ENCODE peak calls at places on chromosomes 1 and 21, in four cellular contexts. One of them, this sample, is unnamed.

GRCh38 chr1:206803221-206803730 is 31.0 kb upstream of the IL10 start:
- DNase-seq in IMR-90: no peak
- DNase-seq in mesendoderm: peak
- DNase-seq in H1: no peak
- DNase-seq in this sample: no peak

GRCh38 chr1:227131193-227131592 is 187.1 kb downstream of the CDC42BPA start:
- DNase-seq in IMR-90: peak
- DNase-seq in mesendoderm: peak
- DNase-seq in H1: no peak
- DNase-seq in this sample: no peak

GRCh38 chr1:100347009-100347966 is 5.0 kb upstream of the CDC14A start:
- DNase-seq in IMR-90: peak
- DNase-seq in mesendoderm: no peak
- DNase-seq in H1: no peak
- DNase-seq in this sample: no peak

GRCh38 chr1:171251042-171251740 is 2.9 kb downstream of the FMO1 start:
- DNase-seq in IMR-90: peak
- DNase-seq in mesendoderm: peak
- DNase-seq in H1: no peak
- DNase-seq in this sample: peak

GRCh38 chr1:98086156-98086555 is 165.3 kb upstream of the DPYD start:
- DNase-seq in IMR-90: peak
- DNase-seq in mesendoderm: peak
- DNase-seq in H1: no peak
- DNase-seq in this sample: no peak

GRCh38 chr1:11650331-11650991 is 3.8 kb downstream of the FBXO2 start:
- DNase-seq in IMR-90: peak
- DNase-seq in mesendoderm: peak
- DNase-seq in H1: no peak
- DNase-seq in this sample: peak

GRCh38 chr1:77888071-77888428 is 374 bp upstream of the NEXN start:
- DNase-seq in IMR-90: peak
- DNase-seq in mesendoderm: no peak
- DNase-seq in H1: no peak
- DNase-seq in this sample: no peak

GRCh38 chr1:48066951-48067350 is 69.8 kb upstream of the TRABD2B start:
- DNase-seq in IMR-90: no peak
- DNase-seq in mesendoderm: no peak
- DNase-seq in H1: no peak
- DNase-seq in this sample: no peak

GRCh38 chr1:89686520-89686919 is 53.6 kb downstream of the LRRC8C start:
- DNase-seq in IMR-90: no peak
- DNase-seq in mesendoderm: no peak
- DNase-seq in H1: no peak
- DNase-seq in this sample: no peak

GRCh38 chr1:245552331-245552730 is 397.5 kb downstream of the KIF26B start:
- DNase-seq in IMR-90: no peak
- DNase-seq in mesendoderm: no peak
- DNase-seq in H1: no peak
- DNase-seq in this sample: no peak

GRCh38 chr1:19662313-19662712 is 2.4 kb upstream of the HTR6 start:
- DNase-seq in IMR-90: no peak
- DNase-seq in mesendoderm: no peak
- DNase-seq in H1: no peak
- DNase-seq in this sample: no peak

GRCh38 chr21:25898671-25899070 is 163.9 kb downstream of the GABPA start:
- DNase-seq in IMR-90: no peak
- DNase-seq in mesendoderm: peak
- DNase-seq in H1: no peak
- DNase-seq in this sample: no peak

GRCh38 chr1:21522525-21523038 is 13.4 kb downstream of the ALPL start:
- DNase-seq in IMR-90: no peak
- DNase-seq in mesendoderm: no peak
- DNase-seq in H1: no peak
- DNase-seq in this sample: no peak

GRCh38 chr1:199010933-199011332 is 372.1 kb downstream of the PTPRC start:
- DNase-seq in IMR-90: peak
- DNase-seq in mesendoderm: no peak
- DNase-seq in H1: no peak
- DNase-seq in this sample: no peak

GRCh38 chr1:119308806-119309205 is 59.8 kb upstream of the HAO2 start:
- DNase-seq in IMR-90: no peak
- DNase-seq in mesendoderm: no peak
- DNase-seq in H1: no peak
- DNase-seq in this sample: no peak

GRCh38 chr21:25708467-25709065 is 26.1 kb downstream of the ATP5PF start:
- DNase-seq in IMR-90: peak
- DNase-seq in mesendoderm: peak
- DNase-seq in H1: no peak
- DNase-seq in this sample: no peak

GRCh38 chr1:17729909-17730308 is 25.2 kb upstream of the ACTL8 start:
- DNase-seq in IMR-90: no peak
- DNase-seq in mesendoderm: no peak
- DNase-seq in H1: no peak
- DNase-seq in this sample: no peak

GRCh38 chr1:17731460-17731859 is 23.7 kb upstream of the ACTL8 start:
- DNase-seq in IMR-90: peak
- DNase-seq in mesendoderm: no peak
- DNase-seq in H1: no peak
- DNase-seq in this sample: no peak

GRCh38 chr1:17728123-17728522 is 27.0 kb upstream of the ACTL8 start:
- DNase-seq in IMR-90: no peak
- DNase-seq in mesendoderm: no peak
- DNase-seq in H1: no peak
- DNase-seq in this sample: no peak

GRCh38 chr1:17732475-17732874 is 22.7 kb upstream of the ACTL8 start:
- DNase-seq in IMR-90: peak
- DNase-seq in mesendoderm: no peak
- DNase-seq in H1: no peak
- DNase-seq in this sample: no peak

GRCh38 chr1:17729248-17729647 is 25.9 kb upstream of the ACTL8 start:
- DNase-seq in IMR-90: no peak
- DNase-seq in mesendoderm: no peak
- DNase-seq in H1: no peak
- DNase-seq in this sample: no peak
- H3K56ac ChIP-seq in IMR-90: no peak
- H3K56ac ChIP-seq in mesendoderm: no peak
- H3K56ac ChIP-seq in H1: no peak
- H3K56ac ChIP-seq in this sample: no peak

GRCh38 chr1:40017951-40018575 is 22.5 kb upstream of the CAP1 start:
- DNase-seq in IMR-90: no peak
- DNase-seq in mesendoderm: peak
- DNase-seq in H1: no peak
- DNase-seq in this sample: peak

GRCh38 chr1:40011198-40011597 is 29.3 kb upstream of the CAP1 start:
- DNase-seq in IMR-90: no peak
- DNase-seq in mesendoderm: no peak
- DNase-seq in H1: no peak
- DNase-seq in this sample: no peak

GRCh38 chr1:40020447-40021085 is 20.0 kb upstream of the CAP1 start:
- DNase-seq in IMR-90: peak
- DNase-seq in mesendoderm: no peak
- DNase-seq in H1: no peak
- DNase-seq in this sample: no peak

GRCh38 chr1:40014253-40014706 is 26.2 kb upstream of the CAP1 start:
- DNase-seq in IMR-90: peak
- DNase-seq in mesendoderm: no peak
- DNase-seq in H1: no peak
- DNase-seq in this sample: no peak

DNA sequence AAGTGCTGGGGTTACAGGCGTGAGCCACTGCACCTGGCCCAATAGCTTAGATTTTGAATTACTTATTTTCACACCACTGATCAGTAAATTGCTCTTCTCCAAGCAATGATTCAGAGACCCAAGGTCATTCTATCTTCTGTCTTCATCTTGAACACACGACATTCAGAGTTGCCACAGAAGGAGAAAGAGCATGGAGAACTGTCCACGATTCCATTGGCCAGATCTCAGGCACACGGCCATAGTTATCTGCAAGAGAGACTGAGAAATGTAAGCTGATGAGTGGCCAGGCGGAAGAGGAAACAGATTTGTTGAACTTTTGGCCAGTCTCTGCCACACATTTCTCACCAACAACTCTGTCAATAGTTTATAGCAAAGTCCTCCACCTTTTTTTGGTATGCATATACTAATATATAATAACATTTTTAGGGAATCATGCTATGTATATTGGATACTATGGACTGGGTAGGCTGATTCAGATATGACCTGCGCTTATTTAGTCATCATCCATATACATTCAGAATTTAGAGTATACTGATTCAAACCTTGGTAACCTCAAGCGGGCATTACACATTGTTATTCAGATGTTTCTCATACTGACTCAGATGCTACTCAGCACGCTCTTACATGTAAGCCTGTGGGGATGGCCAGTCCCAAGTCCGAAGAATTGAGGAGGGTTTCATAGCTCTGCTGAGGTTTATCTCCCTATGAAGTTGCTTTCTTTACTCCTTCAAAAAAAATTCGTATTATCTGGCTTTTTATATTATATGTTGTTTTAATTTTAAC is 25.5 kb upstream of the CAP1 start:
- DNase-seq in IMR-90: peak
- DNase-seq in mesendoderm: no peak
- DNase-seq in H1: no peak
- DNase-seq in this sample: no peak
- H3K56ac ChIP-seq in IMR-90: peak
- H3K56ac ChIP-seq in mesendoderm: no peak
- H3K56ac ChIP-seq in H1: no peak
- H3K56ac ChIP-seq in this sample: no peak

GRCh38 chr1:115118086-115118485 is 28.8 kb upstream of the TSPAN2 start:
- DNase-seq in IMR-90: no peak
- DNase-seq in mesendoderm: peak
- DNase-seq in H1: no peak
- DNase-seq in this sample: no peak

GRCh38 chr1:115121793-115122192 is 32.5 kb upstream of the TSPAN2 start:
- DNase-seq in IMR-90: no peak
- DNase-seq in mesendoderm: no peak
- DNase-seq in H1: no peak
- DNase-seq in this sample: no peak

GRCh38 chr1:115118596-115118995 is 29.3 kb upstream of the TSPAN2 start:
- DNase-seq in IMR-90: no peak
- DNase-seq in mesendoderm: no peak
- DNase-seq in H1: no peak
- DNase-seq in this sample: no peak

GRCh38 chr1:115127539-115127938 is 38.2 kb upstream of the TSPAN2 start:
- DNase-seq in IMR-90: no peak
- DNase-seq in mesendoderm: no peak
- DNase-seq in H1: no peak
- DNase-seq in this sample: no peak

DNA sequence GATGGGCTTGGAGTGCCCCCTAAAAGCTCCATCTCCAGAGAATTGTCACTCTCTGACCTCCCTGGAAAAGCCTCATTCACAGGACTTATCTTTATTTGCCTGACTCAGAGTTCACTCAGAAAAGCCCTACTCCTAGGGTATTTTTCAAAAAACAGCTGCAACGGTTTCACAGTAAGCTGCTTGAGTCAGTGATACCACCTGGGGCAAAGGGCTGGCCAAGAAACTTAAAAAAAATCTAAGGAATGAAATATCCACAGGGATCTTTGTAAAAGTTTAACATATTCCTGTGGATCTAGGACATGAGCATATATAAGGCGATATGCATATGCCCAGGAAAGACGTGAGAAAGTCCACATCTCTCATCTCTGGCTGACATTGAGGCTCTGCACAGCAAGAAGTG is 33.8 kb upstream of the TSPAN2 start:
- DNase-seq in IMR-90: peak
- DNase-seq in mesendoderm: no peak
- DNase-seq in H1: no peak
- DNase-seq in this sample: no peak
- H3K56ac ChIP-seq in IMR-90: no peak
- H3K56ac ChIP-seq in mesendoderm: no peak
- H3K56ac ChIP-seq in H1: no peak
- H3K56ac ChIP-seq in this sample: no peak

GRCh38 chr21:41576010-41576615 is 68.2 kb upstream of the TMPRSS2 start:
- DNase-seq in IMR-90: no peak
- DNase-seq in mesendoderm: no peak
- DNase-seq in H1: no peak
- DNase-seq in this sample: no peak

GRCh38 chr21:41570791-41571355 is 62.9 kb upstream of the TMPRSS2 start:
- DNase-seq in IMR-90: no peak
- DNase-seq in mesendoderm: no peak
- DNase-seq in H1: no peak
- DNase-seq in this sample: no peak

GRCh38 chr21:41571938-41572510 is 64.1 kb upstream of the TMPRSS2 start:
- DNase-seq in IMR-90: no peak
- DNase-seq in mesendoderm: no peak
- DNase-seq in H1: no peak
- DNase-seq in this sample: no peak

GRCh38 chr21:41578083-41578482 is 70.1 kb upstream of the TMPRSS2 start:
- DNase-seq in IMR-90: no peak
- DNase-seq in mesendoderm: no peak
- DNase-seq in H1: no peak
- DNase-seq in this sample: no peak

GRCh38 chr21:41573902-41574690 is 66.1 kb upstream of the TMPRSS2 start:
- DNase-seq in IMR-90: no peak
- DNase-seq in mesendoderm: no peak
- DNase-seq in H1: no peak
- DNase-seq in this sample: no peak
- H3K56ac ChIP-seq in IMR-90: no peak
- H3K56ac ChIP-seq in mesendoderm: no peak
- H3K56ac ChIP-seq in H1: no peak
- H3K56ac ChIP-seq in this sample: no peak

DNA sequence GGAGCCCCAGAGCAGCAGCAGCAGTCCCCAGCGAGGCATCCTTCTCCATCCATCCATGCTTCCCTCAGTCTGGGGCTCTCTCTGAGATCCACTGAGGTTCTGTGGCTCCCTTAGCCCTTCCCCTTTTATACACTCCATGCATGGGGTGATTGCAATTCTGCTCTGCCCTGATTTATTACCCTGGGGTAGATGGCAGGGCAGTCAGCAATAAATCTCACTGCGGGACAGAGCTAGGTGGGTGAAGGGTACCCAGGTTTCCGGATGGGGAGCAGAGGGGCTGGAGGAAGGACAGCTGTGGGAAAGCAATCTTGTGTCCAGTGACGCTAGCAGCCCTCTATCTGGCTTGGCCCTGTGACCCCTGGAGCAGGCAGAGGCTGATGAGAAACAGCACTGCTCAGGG is at the start of gene REN:
- DNase-seq in IMR-90: no peak
- DNase-seq in mesendoderm: no peak
- DNase-seq in H1: no peak
- DNase-seq in this sample: no peak
- H3K56ac ChIP-seq in IMR-90: no peak
- H3K56ac ChIP-seq in mesendoderm: no peak
- H3K56ac ChIP-seq in H1: no peak
- H3K56ac ChIP-seq in this sample: no peak

This sample was measured in H9.